ENCODE peak calls at places on chromosomes 4 and X, in four cellular contexts. T is non-pigmented ciliary epithelial cell, A is thoracic aorta, N is BE2C. W is an unnamed sample.

GRCh38 chr4:13535118-13535517 is 9.2 kb downstream of the NKX3-2 start:
- DNase-seq in T (no peak), N (no peak), A (no peak), W (no peak)

GRCh38 chr4:174948826-174949225 is 30.7 kb downstream of the ADAM29 start:
- DNase-seq in N (no peak), A (no peak), T (no peak), W (no peak)

GRCh38 chr4:40550900-40551546 is 78.6 kb downstream of the RBM47 start:
- DNase-seq in N (no peak), A (no peak), T (no peak), W (no peak)

GRCh38 chr4:89838005-89838404 is 1.0 kb upstream of the SNCA start:
- DNase-seq in N (no peak), A (no peak), T (no peak), W (no peak)

GRCh38 chrX:10832103-10832502 is 211.7 kb upstream of the MID1 start:
- DNase-seq in A (no peak), T (no peak), N (no peak), W (no peak)

GRCh38 chr4:29046716-29047115 is 1673.5 kb upstream of the PCDH7 start:
- DNase-seq in A (no peak), N (no peak), T (peak; percentile 17), W (peak; percentile 74)

GRCh38 chrX:143683486-143683885 is 37.1 kb downstream of the SPANXN2 start:
- DNase-seq in T (no peak), N (no peak), A (no peak), W (no peak)

GRCh38 chrX:130171446-130172126 is at the start of gene RAB33A:
- DNase-seq in T (no peak), N (peak; percentile 45), A (no peak), W (no peak)

GRCh38 chrX:46260502-46260901 is 284.7 kb downstream of the ZNF674 start:
- DNase-seq in N (no peak), T (no peak), A (no peak), W (no peak)